ENCODE peak calls at places on chromosomes 13 and 19, in seven cellular contexts. R is HCT116, U is endothelial cell of umbilical vein, N is adrenal gland, H is uterus, Z is transverse colon, W is prostate gland. C is an unnamed sample.

GRCh38 chr13:101499406-101499805 is 46.9 kb downstream of the ITGBL1 start:
- DNase-seq in R (no peak), U (no peak), N (no peak), H (no peak), Z (no peak), W (no peak), C (no peak)

GRCh38 chr13:33153421-33154381 is 131.9 kb downstream of the STARD13 start:
- DNase-seq in R (no peak), U (peak), N (peak), H (no peak), Z (peak), W (no peak), C (peak)

GRCh38 chr19:53868892-53869804 is 1.5 kb downstream of the MYADM start:
- DNase-seq in R (peak), U (peak), N (peak), H (peak), Z (peak), W (peak), C (peak)

GRCh38 chr19:33662391-33662790 is 40.6 kb downstream of the CHST8 start:
- DNase-seq in R (no peak), U (no peak), N (no peak), H (no peak), Z (no peak), W (no peak), C (no peak)

GRCh38 chr13:90618133-90618532 is 729.4 kb upstream of the MIR17HG start:
- DNase-seq in R (no peak), U (no peak), N (no peak), H (no peak), Z (no peak), W (no peak), C (no peak)

GRCh38 chr13:25778808-25779207 is 273.0 kb downstream of the SHISA2 start:
- DNase-seq in R (no peak), U (no peak), N (no peak), H (no peak), Z (no peak), W (no peak), C (no peak)

GRCh38 chr19:33040994-33041827 is 23.5 kb downstream of the RHPN2 start:
- DNase-seq in R (peak), U (no peak), N (no peak), H (no peak), Z (peak), W (no peak), C (no peak)

GRCh38 chr19:31718898-31719297 is 369.7 kb upstream of the TSHZ3 start:
- DNase-seq in R (no peak), U (no peak), N (no peak), H (no peak), Z (no peak), W (no peak), C (no peak)

GRCh38 chr13:41085961-41086360 is 24.7 kb downstream of the WBP4 start:
- DNase-seq in R (no peak), U (no peak), N (no peak), H (no peak), Z (no peak), W (no peak), C (no peak)

GRCh38 chr13:52782486-52783448 is 43.1 kb upstream of the CNMD start:
- DNase-seq in R (no peak), U (no peak), N (no peak), H (peak), Z (no peak), W (no peak), C (no peak)

GRCh38 chr13:48356750-48357149 is 53.2 kb downstream of the RB1 start:
- DNase-seq in R (no peak), U (no peak), N (no peak), H (no peak), Z (no peak), W (no peak), C (no peak)

GRCh38 chr13:80881495-80882482 is 540.9 kb upstream of the SPRY2 start:
- DNase-seq in R (no peak), U (peak), N (no peak), H (no peak), Z (no peak), W (no peak), C (no peak)

GRCh38 chr19:51469629-51470028 is 8.7 kb upstream of the CEACAM18 start:
- DNase-seq in R (no peak), U (no peak), N (no peak), H (no peak), Z (no peak), W (no peak), C (no peak)

DNA sequence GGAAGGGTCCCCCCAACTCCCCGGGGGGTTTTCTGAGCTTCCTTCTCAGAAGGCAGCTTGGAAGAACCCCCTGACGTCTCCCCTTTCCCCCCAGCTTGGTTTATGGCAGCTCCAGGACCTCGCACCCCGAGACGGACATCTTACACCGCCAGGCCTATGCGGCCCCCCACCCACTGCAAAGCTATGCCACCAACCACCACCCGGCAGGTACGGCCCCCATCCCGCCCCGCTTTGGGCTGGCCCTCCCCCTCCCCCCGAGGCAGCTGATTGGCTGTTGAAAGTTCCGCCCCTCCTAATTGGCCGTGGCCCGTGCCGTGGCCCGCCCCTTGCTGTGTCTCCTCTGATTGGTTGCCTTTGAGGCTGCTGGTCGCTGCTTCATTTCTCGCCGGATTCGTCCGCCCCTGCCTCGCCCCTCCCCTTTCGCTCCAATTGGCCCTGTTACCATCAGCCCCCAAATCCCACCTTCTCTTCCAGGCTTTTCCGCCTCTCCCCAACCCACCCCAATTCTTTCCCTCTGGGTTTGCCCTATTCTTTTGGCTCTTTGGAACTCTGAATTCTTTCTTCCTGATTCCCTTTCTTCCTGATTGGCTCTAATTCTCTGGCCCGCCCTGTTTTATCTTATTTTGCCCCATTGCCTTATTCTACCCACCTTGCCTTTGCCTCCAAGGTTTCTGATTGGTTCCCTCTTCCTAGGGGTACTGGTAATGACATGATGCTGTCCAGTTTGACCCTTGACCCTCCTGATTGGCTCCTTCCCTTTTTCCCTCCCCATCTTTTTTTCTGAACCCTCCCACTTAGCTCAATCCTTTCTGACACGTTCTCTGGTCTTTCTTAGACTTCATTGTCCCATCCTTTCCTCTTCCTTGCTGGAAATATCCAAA is 2.5 kb downstream of the PRR12 start:
- DNase-seq in R (peak), U (peak), N (peak), H (peak), Z (peak), W (peak), C (peak)
- H3K4me3 ChIP-seq in R (peak), U (peak), N (no peak), H (peak), Z (peak), W (peak), C (no peak)

GRCh38 chr19:46720516-46721239 is 3.8 kb upstream of the PRKD2 start:
- DNase-seq in R (no peak), U (no peak), N (no peak), H (no peak), Z (no peak), W (no peak), C (no peak)
- TF ChIP-seq CTCF in R (no peak), U (no peak), N (no peak), H (no peak), Z (no peak), W (no peak), C (no peak)

GRCh38 chr19:11798391-11799296 is at the start of gene ZNF491:
- DNase-seq in R (no peak), U (peak), N (peak), H (peak), Z (peak), W (peak), C (peak)
- TF ChIP-seq POLR2A in R (no peak), U (peak), N (peak), H (peak), Z (peak), W (peak), C (no peak)

DNA sequence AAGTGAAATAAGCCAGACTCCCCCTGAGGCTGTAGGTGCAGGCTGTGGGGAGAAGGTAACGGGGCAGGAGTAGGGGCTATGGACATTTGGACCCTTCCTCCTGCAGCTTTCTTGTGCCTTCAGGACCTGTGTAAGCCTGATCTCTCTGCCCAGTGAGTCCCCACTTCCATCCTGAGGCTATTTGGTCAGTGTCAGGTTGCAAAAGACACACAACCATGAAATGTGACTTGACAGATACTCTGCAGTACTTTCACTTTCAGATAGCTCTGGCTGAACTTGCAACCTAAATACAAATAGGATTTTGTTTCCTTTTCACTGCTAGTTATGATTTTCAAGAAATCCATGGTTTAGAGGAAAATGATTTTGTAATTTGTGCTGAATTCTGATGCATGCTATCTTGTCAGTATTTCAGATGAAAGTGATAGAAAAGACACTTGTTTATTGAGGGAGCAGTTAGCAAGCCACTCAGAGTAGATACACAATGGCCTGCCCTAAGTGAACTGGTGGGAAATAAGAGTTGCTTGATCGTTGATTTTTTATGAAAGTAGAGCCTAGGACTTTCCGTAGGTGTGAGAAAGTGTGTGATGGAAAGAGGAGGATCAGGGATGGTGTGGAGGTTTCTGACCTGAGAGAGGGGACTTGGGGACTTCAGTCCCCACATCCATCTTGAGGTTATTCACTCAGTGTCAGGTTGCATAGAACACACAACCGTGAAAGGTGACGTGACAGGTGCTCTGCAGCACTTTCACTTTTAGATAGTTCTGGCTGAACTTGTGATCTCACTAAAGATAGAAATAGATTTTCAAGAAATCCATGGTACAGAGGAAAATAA is 18.0 kb upstream of the EID2 start:
- DNase-seq in R (no peak), U (no peak), N (no peak), H (no peak), Z (no peak), W (peak), C (no peak)
- H3K4me3 ChIP-seq in R (no peak), U (no peak), N (no peak), H (no peak), Z (no peak), W (no peak), C (no peak)

DNA sequence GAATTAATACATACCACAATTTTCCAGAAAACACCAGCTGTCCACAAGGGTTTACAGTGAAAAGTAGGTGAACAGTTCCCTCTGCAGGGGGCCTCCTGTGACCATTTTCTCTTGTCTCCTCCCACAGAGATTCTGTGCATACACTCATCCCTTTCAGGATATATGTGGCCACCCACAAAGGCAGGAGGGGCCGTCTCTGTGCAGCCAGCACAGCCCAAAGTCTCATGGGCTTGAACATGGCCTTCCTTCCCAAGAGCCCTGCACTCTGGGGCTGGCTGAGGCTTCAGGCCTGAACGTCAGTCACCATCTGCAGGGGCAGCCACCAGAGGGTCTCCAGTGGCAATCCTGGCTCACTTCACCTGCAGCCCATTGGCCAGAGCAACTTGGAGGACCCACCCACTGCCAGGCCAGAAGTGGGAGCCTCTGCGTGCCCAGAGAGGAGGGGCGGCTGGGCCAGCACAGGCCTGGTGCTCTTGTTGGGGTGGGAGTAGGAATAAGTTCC is 25.2 kb downstream of the TMEM161A start:
- DNase-seq in R (no peak), U (no peak), N (no peak), H (no peak), Z (no peak), W (no peak), C (no peak)
- TF ChIP-seq CTCF in R (no peak), U (no peak), N (no peak), H (no peak), Z (no peak), W (no peak), C (no peak)

DNA sequence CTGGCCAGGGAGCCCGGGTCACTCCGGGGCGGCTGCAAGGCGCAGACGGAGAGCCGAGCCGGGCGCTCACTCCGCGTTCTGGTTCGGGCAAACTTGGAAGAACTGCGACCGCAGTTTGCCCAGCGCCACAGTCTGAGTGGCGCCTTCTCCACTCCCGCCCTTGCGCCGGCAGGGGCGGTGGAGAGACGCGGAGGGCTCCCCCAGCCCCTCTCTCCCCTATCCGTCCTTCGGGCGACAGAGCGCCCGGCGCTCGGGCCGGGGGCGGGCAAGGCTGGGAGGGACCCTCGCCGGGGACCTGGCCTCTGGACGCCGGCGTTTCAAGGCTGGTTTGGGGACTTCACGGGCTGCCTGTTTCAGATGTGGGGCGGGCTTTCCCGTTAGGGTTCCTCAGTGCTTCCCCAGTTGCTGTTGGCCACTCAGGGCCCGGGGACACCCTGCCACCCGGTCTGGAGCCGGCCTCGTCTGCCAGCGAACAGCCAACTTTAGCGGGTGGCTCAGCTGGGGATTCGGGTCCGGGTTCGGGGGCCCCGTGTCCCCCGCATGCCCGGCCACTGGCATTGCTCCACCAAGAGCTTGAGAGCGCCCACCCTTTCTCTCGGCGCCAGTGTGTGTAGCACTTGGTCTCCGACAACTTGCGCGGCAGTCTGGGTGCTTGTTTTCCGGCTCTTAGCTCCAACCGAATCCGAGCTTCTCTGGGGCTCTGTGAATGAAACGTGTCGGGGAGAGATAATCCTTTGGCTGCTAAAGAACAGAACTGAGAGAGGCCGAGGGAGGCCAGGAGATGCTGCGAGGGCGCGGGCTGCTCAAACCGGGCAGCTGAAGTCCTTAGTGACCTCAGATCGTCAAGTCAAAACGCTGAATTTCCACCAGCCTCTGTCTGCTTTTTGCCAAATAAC is 1.5 kb downstream of the GPC6 start:
- DNase-seq in R (no peak), U (no peak), N (peak), H (peak), Z (peak), W (peak), C (no peak)
- TF ChIP-seq POLR2A in R (no peak), U (no peak), N (no peak), H (no peak), Z (no peak), W (no peak), C (no peak)

DNA sequence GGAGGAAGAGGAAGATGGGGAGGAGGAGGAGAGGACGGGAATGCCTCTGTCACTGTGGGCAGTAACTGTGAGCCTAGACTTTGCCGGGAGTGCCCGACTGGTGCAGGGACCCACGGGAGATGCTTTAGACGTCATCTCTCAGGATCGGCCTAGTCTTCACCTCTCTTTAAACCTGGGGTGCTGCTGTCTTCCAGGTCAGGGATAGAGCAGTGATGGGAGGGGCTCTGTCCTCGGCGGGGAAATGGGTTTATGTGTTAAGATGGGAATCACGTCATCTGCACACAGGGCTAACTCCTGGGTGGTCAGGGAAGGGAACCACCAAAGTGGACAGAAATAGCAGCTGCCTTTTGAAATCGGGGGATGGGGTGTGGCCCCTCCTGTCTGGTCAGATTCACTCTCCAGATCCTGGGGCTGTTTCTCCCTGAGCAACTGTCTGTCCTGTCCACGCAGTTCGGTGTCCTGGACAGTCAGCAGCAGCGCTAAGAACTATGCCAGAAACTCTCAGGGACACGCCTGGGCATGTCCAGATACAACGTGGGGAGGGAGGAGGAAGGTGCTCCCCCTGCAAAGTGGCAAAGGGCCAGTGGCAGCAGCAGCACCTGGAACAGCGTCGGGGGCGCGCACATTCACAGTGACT is 26.8 kb downstream of the GAS6 start:
- DNase-seq in R (peak), U (peak), N (peak), H (peak), Z (no peak), W (peak), C (peak)
- H3K4me3 ChIP-seq in R (peak), U (no peak), N (no peak), H (no peak), Z (no peak), W (no peak), C (no peak)

DNA sequence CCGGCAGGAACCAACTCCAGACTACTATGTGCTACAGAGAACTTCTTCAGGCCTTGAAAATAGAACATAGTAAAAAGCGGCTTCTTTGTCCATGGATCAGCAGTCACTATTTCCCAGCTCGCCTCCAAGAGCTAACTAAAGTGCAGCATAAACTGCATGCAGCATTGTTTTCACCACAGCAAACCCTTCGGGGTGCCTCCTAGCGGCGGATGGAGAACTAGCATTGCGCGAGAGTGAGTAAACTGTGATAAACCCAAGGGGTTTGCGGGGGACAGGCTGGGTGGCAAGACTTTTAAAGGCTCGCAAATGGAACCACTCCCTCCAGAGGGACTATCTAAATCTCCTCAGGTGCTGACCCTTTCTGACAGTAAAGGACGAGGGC is 21.6 kb upstream of the SGCG start:
- DNase-seq in R (no peak), U (peak), N (no peak), H (no peak), Z (no peak), W (no peak), C (no peak)
- TF ChIP-seq CTCF in R (no peak), U (peak), N (peak), H (no peak), Z (peak), W (no peak), C (no peak)

DNA sequence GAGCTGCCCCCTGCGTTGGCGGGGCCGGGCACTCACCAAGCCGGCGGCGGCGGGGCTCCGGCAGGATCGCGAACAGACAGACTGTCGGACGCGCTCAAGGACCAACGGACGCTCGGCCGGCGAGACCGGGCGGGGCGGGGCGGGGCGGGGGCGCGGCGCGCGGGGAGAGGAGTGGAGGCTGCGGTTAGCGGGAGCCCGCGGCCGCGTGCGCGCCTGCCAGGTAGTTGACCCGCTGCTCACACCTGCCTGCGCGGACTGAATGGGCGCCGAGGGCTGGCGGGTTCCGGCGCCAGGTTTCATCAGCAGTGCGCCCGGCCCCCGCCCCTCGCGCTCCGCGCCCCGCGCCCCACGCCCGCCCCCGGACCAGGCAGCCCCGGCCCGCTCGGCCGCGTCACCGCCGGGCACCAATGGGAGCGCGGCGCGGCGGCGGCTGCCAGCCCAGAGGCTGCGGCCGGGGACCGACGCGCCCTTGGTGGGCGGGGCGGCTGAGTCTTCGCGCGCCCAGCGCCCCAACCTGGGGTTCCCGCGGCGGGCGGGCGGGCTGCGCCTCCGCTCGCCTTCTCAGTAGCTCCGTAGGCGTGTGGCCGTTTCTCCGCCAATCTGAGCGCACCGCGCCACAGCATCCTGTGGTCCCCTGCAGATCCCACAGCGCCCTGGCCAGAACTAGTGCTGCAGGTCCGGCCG is at the start of gene SLC7A1:
- DNase-seq in R (peak), U (peak), N (peak), H (peak), Z (peak), W (peak), C (peak)
- TF ChIP-seq POLR2A in R (no peak), U (no peak), N (no peak), H (peak), Z (no peak), W (peak), C (peak)

C was measured in lower leg skin.